ENCODE peak calls at places on chromosomes 12 and 14, in five cellular contexts. K, A, L, O and Z are unnamed samples.

GRCh38 chr14:71665157-71665556 is 267.1 kb upstream of the RGS6 start:
- DNase-seq in L (peak; percentile 44), A (no peak), O (no peak), K (no peak), Z (no peak)

GRCh38 chr12:28583771-28584261 is 393.6 kb downstream of the CCDC91 start:
- DNase-seq in L (peak; percentile 17), A (no peak), O (no peak), K (no peak), Z (no peak)

GRCh38 chr12:29711381-29711780 is 72.4 kb downstream of the TMTC1 start:
- DNase-seq in K (no peak), O (no peak), A (no peak), L (no peak), Z (no peak)

GRCh38 chr12:132807295-132808222 is 21.1 kb downstream of the GOLGA3 start:
- DNase-seq in K (peak; percentile 35), A (no peak), O (no peak), L (no peak), Z (no peak)

GRCh38 chr12:53752651-53753050 is 872 bp upstream of the CISTR start:
- DNase-seq in L (no peak), K (no peak), A (no peak), O (no peak), Z (no peak)

GRCh38 chr14:99274346-99275221 is 2.6 kb upstream of the BCL11B start:
- DNase-seq in L (peak; percentile 91), A (peak; percentile 90), O (peak; percentile 52), K (peak; percentile 73), Z (peak; percentile 73)

GRCh38 chr12:109545826-109546225 is 27.5 kb downstream of the MMAB start:
- DNase-seq in O (no peak), L (no peak), K (no peak), A (no peak), Z (no peak)

GRCh38 chr12:19068137-19068536 is 61.4 kb upstream of the PLEKHA5 start:
- DNase-seq in A (no peak), K (no peak), O (no peak), L (no peak), Z (no peak)

GRCh38 chr14:85281921-85282320 is 248.0 kb upstream of the FLRT2 start:
- DNase-seq in O (no peak), L (no peak), A (no peak), K (no peak), Z (no peak)

GRCh38 chr12:96195845-96196451 is 1.8 kb downstream of the ELK3 start:
- DNase-seq in L (peak; percentile 45), O (no peak), A (no peak), K (no peak), Z (no peak)

GRCh38 chr14:51668870-51669269 is 17.2 kb downstream of the FRMD6 start:
- DNase-seq in K (no peak), O (no peak), L (no peak), A (no peak), Z (no peak)

GRCh38 chr12:52084491-52085231 is 5.2 kb downstream of the SMIM41 start:
- DNase-seq in A (no peak), L (no peak), O (no peak), K (no peak), Z (no peak)

GRCh38 chr14:52327374-52328226 is 13.5 kb downstream of the PTGER2 start:
- DNase-seq in L (peak; percentile 53), A (no peak), O (no peak), K (no peak), Z (no peak)

GRCh38 chr12:81081726-81082125 is 3.8 kb downstream of the ACSS3 start:
- DNase-seq in K (no peak), A (no peak), O (no peak), L (no peak), Z (no peak)

GRCh38 chr12:101829639-101830390 is 944 bp downstream of the GNPTAB start:
- DNase-seq in K (no peak), L (peak; percentile 32), O (peak; percentile 39), A (no peak), Z (peak; percentile 13)

GRCh38 chr14:102215071-102215470 is 75.4 kb downstream of the WDR20 start:
- DNase-seq in O (no peak), A (no peak), L (no peak), K (no peak), Z (no peak)

GRCh38 chr12:38152816-38153736 is 163.5 kb upstream of the ALG10B start:
- DNase-seq in K (no peak), L (no peak), O (no peak), A (no peak), Z (no peak)

GRCh38 chr12:94644622-94645021 is 5.7 kb downstream of the TMCC3 start:
- DNase-seq in L (peak; percentile 82), O (no peak), K (no peak), A (no peak), Z (no peak)

GRCh38 chr12:89162704-89163261 is 189.5 kb downstream of the DUSP6 start:
- DNase-seq in L (peak; percentile 99), O (no peak), A (no peak), K (no peak), Z (no peak)

GRCh38 chr14:68373847-68374582 is 418.9 kb downstream of the ZFP36L1 start:
- DNase-seq in O (peak; percentile 32), L (no peak), K (no peak), A (no peak), Z (no peak)

GRCh38 chr14:93337884-93338283 is 5.0 kb upstream of the BTBD7 start:
- DNase-seq in A (no peak), O (no peak), K (no peak), L (no peak), Z (no peak)

GRCh38 chr12:9810721-9811120 is 16.6 kb upstream of the KLRF1 start:
- DNase-seq in K (no peak), O (no peak), A (no peak), L (no peak), Z (no peak)

GRCh38 chr12:122048156-122048555 is 26.5 kb downstream of the BCL7A start:
- DNase-seq in A (no peak), O (no peak), L (no peak), K (no peak), Z (no peak)

GRCh38 chr12:101935769-101936741 is 58.7 kb downstream of the DRAM1 start:
- DNase-seq in A (no peak), O (peak; percentile 61), K (no peak), L (peak; percentile 91), Z (no peak)

GRCh38 chr12:56657416-56658379 is 11.9 kb upstream of the ATP5F1B start:
- DNase-seq in K (no peak), O (no peak), A (no peak), L (peak; percentile 43), Z (no peak)

GRCh38 chr12:116736962-116737773 is 701 bp downstream of the SPRING1 start:
- DNase-seq in K (peak; percentile 38), L (no peak), A (peak; percentile 29), O (peak; percentile 16), Z (no peak)

GRCh38 chr12:52020539-52021336 is 14.0 kb downstream of the TAMALIN start:
- DNase-seq in O (peak; percentile 81), K (peak; percentile 73), A (no peak), L (peak; percentile 48), Z (peak; percentile 94)

GRCh38 chr12:64797156-64797555 is 27.3 kb upstream of the TBC1D30 start:
- DNase-seq in O (no peak), K (no peak), A (no peak), L (no peak), Z (no peak)

GRCh38 chr12:132391326-132392041 is 62.1 kb upstream of the GALNT9 start:
- DNase-seq in O (no peak), L (no peak), A (no peak), K (no peak), Z (no peak)

GRCh38 chr12:32107376-32108267 is 975 bp downstream of the BICD1 start:
- DNase-seq in L (peak; percentile 71), O (peak; percentile 42), A (peak; percentile 26), K (peak; percentile 27), Z (no peak)

GRCh38 chr14:58082491-58083098 is 69.4 kb downstream of the ARMH4 start:
- DNase-seq in L (peak; percentile 80), A (no peak), K (no peak), O (no peak), Z (no peak)